ENCODE peak calls at places on chromosomes 5 and 9, in five cellular contexts. R, S, Q, N and H are unnamed samples.

GRCh38 chr5:72374844-72375243 is 54.7 kb downstream of the PTCD2 start:
- DNase-seq in R (no peak), S (no peak), Q (no peak), N (no peak), H (no peak)

GRCh38 chr9:132241840-132242620 is 80.2 kb downstream of the NTNG2 start:
- DNase-seq in R (no peak), S (no peak), Q (no peak), N (no peak), H (no peak)

GRCh38 chr9:98121096-98121495 is 2.1 kb upstream of the TRIM14 start:
- DNase-seq in R (peak), S (no peak), Q (no peak), N (no peak), H (no peak)

GRCh38 chr9:94602666-94603065 is 9.0 kb upstream of the FBP2 start:
- DNase-seq in R (no peak), S (no peak), Q (no peak), N (no peak), H (no peak)

GRCh38 chr5:112196574-112196973 is 222.5 kb downstream of the EPB41L4A start:
- DNase-seq in R (no peak), S (no peak), Q (no peak), N (no peak), H (no peak)

GRCh38 chr5:142587354-142587965 is 98.4 kb downstream of the FGF1 start:
- DNase-seq in R (peak), S (peak), Q (peak), N (no peak), H (peak)

GRCh38 chr5:22341406-22341805 is 511.7 kb downstream of the CDH12 start:
- DNase-seq in R (no peak), S (no peak), Q (no peak), N (no peak), H (no peak)

GRCh38 chr5:10323588-10324488 is 16.1 kb upstream of the CMBL start:
- DNase-seq in R (peak), S (no peak), Q (peak), N (no peak), H (no peak)

GRCh38 chr5:93929146-93929545 is 187.7 kb upstream of the POU5F2 start:
- DNase-seq in R (no peak), S (no peak), Q (no peak), N (no peak), H (no peak)

GRCh38 chr5:178667109-178667508 is 40.3 kb upstream of the CLK4 start:
- DNase-seq in R (peak), S (no peak), Q (no peak), N (no peak), H (no peak)

GRCh38 chr5:42992035-42992570 is 48.0 kb downstream of the ANXA2R start:
- DNase-seq in R (peak), S (peak), Q (peak), N (no peak), H (peak)

GRCh38 chr9:38467404-38467803 is 43.1 kb upstream of the IGFBPL1 start:
- DNase-seq in R (no peak), S (no peak), Q (no peak), N (no peak), H (no peak)

GRCh38 chr5:61674403-61674802 is 342.3 kb downstream of the ZSWIM6 start:
- DNase-seq in R (no peak), S (no peak), Q (no peak), N (no peak), H (no peak)

GRCh38 chr5:38468202-38468656 is 88.2 kb downstream of the LIFR start:
- DNase-seq in R (no peak), S (peak), Q (peak), N (no peak), H (peak)

GRCh38 chr5:80291776-80292175 is 28.0 kb upstream of the SPZ1 start:
- DNase-seq in R (no peak), S (no peak), Q (no peak), N (no peak), H (no peak)

DNA sequence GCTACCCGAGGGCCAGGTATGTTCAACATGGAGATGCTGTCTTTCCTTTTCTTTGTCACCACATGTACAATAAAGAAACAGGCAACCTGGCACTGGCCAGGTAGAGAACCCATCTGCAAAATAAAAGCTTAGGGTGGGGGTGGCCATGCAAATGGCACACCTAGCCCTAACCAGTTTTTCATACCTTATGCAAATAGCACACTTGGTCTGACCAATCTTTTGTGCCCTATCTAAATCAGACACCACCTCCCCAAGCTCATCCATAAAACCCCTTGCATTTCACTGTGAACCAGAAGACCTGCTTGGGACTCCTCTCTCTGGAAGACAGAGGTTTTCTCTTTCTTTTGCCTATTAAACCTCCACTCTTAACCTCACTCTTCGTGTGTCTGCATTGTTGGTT is 33.9 kb downstream of the JAKMIP2 start:
- DNase-seq in R (no peak), S (no peak), Q (no peak), N (no peak), H (no peak)
- TF ChIP-seq REST in R (no peak), S (no peak), Q (no peak), N (no peak), H (no peak)

GRCh38 chr9:109474170-109474569 is 23.9 kb downstream of the PTPN3 start:
- DNase-seq in R (no peak), S (no peak), Q (no peak), N (no peak), H (no peak)

GRCh38 chr9:109476781-109477268 is 21.3 kb downstream of the PTPN3 start:
- DNase-seq in R (no peak), S (no peak), Q (peak), N (no peak), H (no peak)

GRCh38 chr9:109474944-109475343 is 23.2 kb downstream of the PTPN3 start:
- DNase-seq in R (no peak), S (no peak), Q (no peak), N (no peak), H (no peak)

GRCh38 chr9:109477269-109478203 is 20.6 kb downstream of the PTPN3 start:
- DNase-seq in R (peak), S (peak), Q (peak), N (peak), H (peak)

DNA sequence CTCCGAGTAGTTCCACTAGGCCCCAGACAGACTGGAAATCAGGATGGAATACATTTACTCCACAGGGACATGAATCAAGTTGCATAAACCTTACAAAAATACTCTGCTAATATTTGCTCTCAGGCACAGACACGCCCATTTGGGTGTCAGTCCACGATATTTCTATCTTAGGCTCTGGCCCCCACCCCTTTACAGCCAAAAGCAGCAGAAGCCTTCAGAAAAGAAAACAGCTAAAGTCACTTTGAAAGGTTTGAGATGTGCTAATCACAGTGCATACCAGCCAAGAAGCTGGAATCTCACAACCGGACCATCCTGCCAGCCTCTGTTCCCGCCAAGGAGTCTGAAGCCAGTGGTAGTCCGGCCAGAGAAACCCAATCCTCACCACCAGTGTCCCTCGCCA is 22.6 kb downstream of the PTPN3 start:
- DNase-seq in R (no peak), S (no peak), Q (peak), N (no peak), H (no peak)
- TF ChIP-seq CEBPB in R (no peak), S (no peak), Q (no peak), N (no peak), H (no peak)

DNA sequence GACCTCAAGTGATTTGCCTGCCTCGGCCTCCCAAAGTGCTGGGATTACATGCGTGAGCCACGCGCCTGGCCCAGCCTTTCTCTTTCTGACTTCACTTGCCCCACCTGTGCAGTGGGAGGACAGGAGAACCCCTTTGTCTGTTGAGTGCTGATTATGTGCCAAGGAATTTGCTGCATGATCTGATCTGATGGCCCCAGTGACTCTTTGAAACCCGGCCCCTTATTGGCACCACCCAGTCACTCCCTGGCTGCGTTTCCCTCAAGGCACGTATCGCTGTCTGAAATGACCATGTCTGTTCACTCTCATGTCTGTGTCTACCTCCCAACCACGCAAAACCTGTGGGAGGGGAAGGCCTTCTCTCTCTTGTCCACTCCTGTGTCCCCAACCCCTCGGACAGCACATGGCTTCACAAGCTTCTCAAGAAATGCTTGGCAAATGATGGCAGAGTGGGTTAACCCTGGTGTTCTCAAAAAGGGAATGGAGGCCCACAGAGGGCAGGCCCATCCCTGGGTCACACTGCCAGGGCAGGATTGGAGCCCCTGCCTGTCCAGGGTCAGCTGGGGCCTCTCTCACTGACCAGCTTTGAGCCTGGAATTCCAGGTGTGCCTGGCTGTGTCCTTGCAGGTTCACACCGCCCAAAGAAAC is 21.9 kb downstream of the NEK6 start:
- DNase-seq in R (no peak), S (no peak), Q (no peak), N (no peak), H (no peak)
- TF ChIP-seq REST in R (no peak), S (no peak), Q (no peak), N (no peak), H (no peak)

DNA sequence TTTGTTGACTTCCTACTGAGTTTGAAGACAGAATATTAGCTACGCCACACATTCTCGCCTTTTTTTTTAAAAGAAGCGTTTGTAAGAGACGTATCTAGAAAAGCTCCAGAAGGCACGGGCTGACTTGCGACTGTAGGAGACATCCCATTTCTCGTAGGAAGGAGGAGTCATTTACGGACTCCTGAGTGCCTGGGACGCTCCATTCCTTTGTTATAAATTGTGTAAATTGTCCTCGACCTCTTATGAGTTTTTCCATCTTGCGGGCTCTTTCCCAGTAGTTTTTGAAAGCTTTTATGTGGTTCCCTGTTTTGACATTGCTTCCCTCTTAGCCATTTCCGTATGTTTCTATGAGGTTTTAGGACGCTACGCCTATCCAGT is 1.0 kb downstream of the RABL6 start:
- DNase-seq in R (peak), S (no peak), Q (no peak), N (no peak), H (no peak)
- TF ChIP-seq CEBPB in R (no peak), S (no peak), Q (no peak), N (no peak), H (no peak)

GRCh38 chr5:136098171-136098570 is 34.5 kb upstream of the SMAD5 start:
- DNase-seq in R (no peak), S (no peak), Q (no peak), N (no peak), H (no peak)
- TF ChIP-seq REST in R (no peak), S (no peak), Q (no peak), N (no peak), H (no peak)

DNA sequence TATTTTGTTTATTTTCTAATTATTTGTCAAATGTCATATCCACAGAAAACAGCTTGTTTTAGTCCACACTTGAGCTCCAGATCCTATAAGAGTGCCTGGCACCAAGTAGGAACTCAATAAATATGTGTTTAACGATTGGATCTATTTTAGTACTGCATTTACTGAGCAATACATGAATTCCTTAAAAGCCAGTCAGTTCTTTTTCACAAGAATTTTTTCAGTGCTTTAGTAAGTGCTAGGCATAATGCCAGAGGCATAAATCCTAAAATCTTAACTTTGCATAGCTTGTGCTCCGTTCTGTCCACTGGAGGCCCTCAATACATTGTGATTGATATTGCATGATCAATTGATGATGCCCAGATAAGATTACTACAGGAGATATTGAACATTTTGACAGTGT is 67.3 kb upstream of the PCSK5 start:
- DNase-seq in R (no peak), S (no peak), Q (no peak), N (no peak), H (no peak)
- TF ChIP-seq CEBPB in R (no peak), S (no peak), Q (no peak), N (no peak), H (no peak)

GRCh38 chr5:77846422-77847128 is 70.4 kb upstream of the TBCA start:
- DNase-seq in R (no peak), S (no peak), Q (no peak), N (no peak), H (no peak)
- TF ChIP-seq REST in R (no peak), S (no peak), Q (no peak), N (no peak), H (no peak)

GRCh38 chr9:134359493-134360179 is 33.4 kb downstream of the RXRA start:
- DNase-seq in R (no peak), S (no peak), Q (no peak), N (no peak), H (no peak)
- TF ChIP-seq CEBPB in R (no peak), S (no peak), Q (no peak), N (no peak), H (no peak)

GRCh38 chr9:130604295-130604694 is 24.9 kb downstream of the FUBP3 start:
- DNase-seq in R (no peak), S (no peak), Q (no peak), N (no peak), H (no peak)

GRCh38 chr9:130608554-130609122 is 29.3 kb downstream of the FUBP3 start:
- DNase-seq in R (no peak), S (no peak), Q (no peak), N (no peak), H (no peak)

GRCh38 chr9:130606887-130607582 is 27.7 kb downstream of the FUBP3 start:
- DNase-seq in R (no peak), S (no peak), Q (no peak), N (no peak), H (no peak)

GRCh38 chr9:130610862-130611689 is 31.7 kb downstream of the FUBP3 start:
- DNase-seq in R (no peak), S (no peak), Q (no peak), N (no peak), H (no peak)

DNA sequence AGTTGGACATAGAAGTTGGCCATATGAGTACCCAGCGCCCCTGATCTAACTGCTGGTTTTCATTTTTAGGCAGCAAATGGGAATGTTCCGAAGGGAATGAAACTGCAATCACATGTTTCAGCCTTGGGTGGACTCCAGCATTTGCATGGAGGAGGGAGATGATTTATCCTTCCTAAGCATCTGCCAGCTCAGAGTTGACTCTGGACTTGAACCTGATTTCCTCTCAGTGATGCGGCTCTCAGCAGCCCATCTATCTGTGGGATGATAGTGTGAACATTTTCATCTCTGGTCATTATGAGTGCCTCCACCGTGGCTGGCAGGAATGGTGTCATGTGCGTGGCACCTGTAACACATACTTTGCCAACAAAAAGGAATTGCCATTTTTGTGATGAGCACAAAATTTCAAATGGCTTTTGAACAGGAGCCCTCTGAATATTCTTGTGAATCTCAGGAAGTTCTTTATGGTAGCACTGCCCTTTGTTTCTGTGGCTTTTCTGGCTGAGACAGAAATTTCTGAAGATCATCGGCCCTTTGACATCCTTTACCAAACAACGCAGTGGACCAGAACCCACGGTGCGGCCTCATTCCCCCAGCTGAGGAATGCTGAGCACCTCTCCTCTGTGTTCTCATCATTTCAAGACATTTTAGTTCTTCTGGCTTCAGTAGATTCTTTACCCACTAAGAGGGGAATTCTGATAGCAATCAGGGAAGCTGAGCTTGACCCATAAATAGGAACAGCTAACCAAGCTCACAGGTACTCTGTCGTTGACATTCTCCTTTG is 28.5 kb downstream of the FUBP3 start:
- DNase-seq in R (no peak), S (no peak), Q (no peak), N (no peak), H (no peak)
- TF ChIP-seq REST in R (no peak), S (no peak), Q (no peak), N (no peak), H (no peak)

GRCh38 chr5:150274811-150275210 is 14.8 kb downstream of the CAMK2A start:
- DNase-seq in R (no peak), S (no peak), Q (no peak), N (no peak), H (no peak)

GRCh38 chr5:150271296-150271692 is 18.3 kb downstream of the CAMK2A start:
- DNase-seq in R (no peak), S (no peak), Q (no peak), N (no peak), H (no peak)

GRCh38 chr5:150270546-150271295 is 18.9 kb downstream of the CAMK2A start:
- DNase-seq in R (no peak), S (no peak), Q (peak), N (no peak), H (no peak)

GRCh38 chr5:150271923-150272322 is 17.6 kb downstream of the CAMK2A start:
- DNase-seq in R (no peak), S (no peak), Q (no peak), N (no peak), H (no peak)

DNA sequence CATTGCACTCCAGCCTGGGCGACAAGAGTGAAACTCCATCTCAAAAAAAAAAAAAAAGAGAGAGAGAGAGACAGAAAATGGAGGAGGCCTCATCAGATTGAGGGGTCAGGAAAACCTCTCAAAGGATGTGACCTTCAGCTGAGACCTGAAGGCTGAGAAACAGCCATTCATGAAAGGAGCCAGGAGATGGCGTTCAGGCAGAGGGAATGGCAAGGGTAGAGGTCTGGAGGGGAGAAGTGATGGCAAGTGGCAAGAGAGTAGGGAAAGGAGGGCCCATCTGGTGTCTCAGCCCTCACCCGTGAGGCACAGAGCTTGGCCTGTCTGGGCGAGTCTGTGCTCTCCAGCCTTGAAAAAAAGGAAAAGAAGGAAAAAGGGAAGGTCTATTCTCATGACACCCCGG is 17.0 kb downstream of the CAMK2A start:
- DNase-seq in R (peak), S (peak), Q (peak), N (no peak), H (no peak)
- TF ChIP-seq CEBPB in R (no peak), S (no peak), Q (no peak), N (no peak), H (no peak)